ENCODE peak calls at places on chromosomes 6 and 20, in six cellular contexts. W is MV-4-11; V is T-helper 17 cell; M is activated CD4-positive, alpha-beta T cell treated with anti-CD3 and anti-CD28 coated beads, Interleukin-2, amount 50 U/mL, for 1 hour; B is GM03348; H is NCI-H1436. D is an unnamed sample.

GRCh38 chr6:168560126-168560525 is 119.1 kb downstream of the SMOC2 start:
- DNase-seq in V (no peak), W (no peak), H (no peak), B (no peak), M (no peak), D (no peak)

GRCh38 chr6:37700266-37700973 is 2.7 kb upstream of the MDGA1 start:
- DNase-seq in B (no peak), H (no peak), V (no peak), W (peak; percentile 71), M (no peak), D (no peak)

GRCh38 chr6:109318328-109318876 is 63.9 kb downstream of the CD164 start:
- DNase-seq in B (no peak), W (no peak), H (peak; percentile 51), M (no peak), V (no peak), D (peak; percentile 82)

GRCh38 chr6:11398451-11399326 is 138.9 kb upstream of the TMEM170B start:
- DNase-seq in H (no peak), M (no peak), V (no peak), B (no peak), W (peak; percentile 59), D (no peak)

GRCh38 chr20:37520417-37520751 is 666 bp upstream of the NNAT start:
- DNase-seq in M (no peak), H (no peak), W (no peak), B (no peak), V (no peak), D (no peak)

GRCh38 chr20:44057698-44058675 is 129.0 kb downstream of the JPH2 start:
- DNase-seq in W (no peak), V (no peak), H (no peak), M (no peak), B (no peak), D (no peak)

GRCh38 chr6:52130440-52130839 is 43.0 kb upstream of the PKHD1 start:
- DNase-seq in W (no peak), V (no peak), M (no peak), B (no peak), H (no peak), D (no peak)

GRCh38 chr20:62975251-62975770 is 22.8 kb downstream of the SLC17A9 start:
- DNase-seq in H (no peak), V (no peak), M (no peak), B (no peak), W (no peak), D (no peak)

GRCh38 chr6:160960067-160960466 is 31.5 kb upstream of the MAP3K4 start:
- DNase-seq in V (no peak), W (no peak), B (no peak), M (no peak), H (no peak), D (no peak)

GRCh38 chr6:72425003-72425681 is 196.7 kb upstream of the KCNQ5 start:
- DNase-seq in B (peak; percentile 81), V (no peak), W (no peak), M (no peak), H (no peak), D (no peak)

GRCh38 chr20:63846128-63846771 is 15.0 kb upstream of the ABHD16B start:
- DNase-seq in V (no peak), M (no peak), W (no peak), B (no peak), H (no peak), D (no peak)

GRCh38 chr20:1893721-1894470 is 1.3 kb upstream of the SIRPA start:
- DNase-seq in W (peak; percentile 66), B (peak; percentile 46), V (no peak), M (no peak), H (no peak), D (peak; percentile 80)

GRCh38 chr6:100724222-100724621 is 156.9 kb downstream of the ASCC3 start:
- DNase-seq in B (no peak), W (no peak), H (no peak), M (no peak), V (no peak), D (no peak)

GRCh38 chr20:44460795-44461141 is 14.9 kb upstream of the TTPAL start:
- DNase-seq in V (no peak), W (peak; percentile 38), H (peak; percentile 34), M (no peak), B (peak; percentile 56), D (no peak)

GRCh38 chr6:108594640-108595039 is 33.9 kb downstream of the FOXO3 start:
- DNase-seq in H (no peak), M (no peak), B (no peak), W (no peak), V (no peak), D (no peak)

GRCh38 chr6:95693108-95693507 is 115.8 kb downstream of the MANEA start:
- DNase-seq in V (no peak), B (no peak), H (no peak), W (no peak), M (no peak), D (no peak)

GRCh38 chr20:2750343-2751251 is 49.8 kb downstream of the CPXM1 start:
- DNase-seq in M (no peak), H (no peak), W (peak; percentile 85), B (peak; percentile 55), V (no peak), D (no peak)

D was measured in Peyer's patch.